ENCODE peak calls at places on chromosome X, in nine cellular contexts. I is Peyer's patch, Y is fibroblast of mammary gland, U is OCI-LY7, Z is uterus, L is dorsolateral prefrontal cortex, G is mammary epithelial cell, O is pancreas, H is AG10803. C is an unnamed sample.

GRCh38 chrX:11458175-11458574 is 165.0 kb downstream of the AMELX start:
- DNase-seq in I (no peak), Y (peak), U (no peak), Z (no peak), L (no peak), G (no peak), O (no peak), H (peak), C (no peak)

GRCh38 chrX:132631579-132632232 is 142.9 kb upstream of the MBNL3 start:
- DNase-seq in I (no peak), Y (peak), U (peak), Z (no peak), L (no peak), G (peak), O (no peak), H (peak), C (peak)

GRCh38 chrX:153333271-153333670 is 682 bp upstream of the ZNF275 start:
- DNase-seq in I (no peak), Y (peak), U (no peak), Z (no peak), L (no peak), G (peak), O (no peak), H (peak), C (peak)

GRCh38 chrX:68832101-68832416 is 3.2 kb downstream of the EFNB1 start:
- DNase-seq in I (peak), Y (peak), U (peak), Z (peak), L (no peak), G (peak), O (no peak), H (peak), C (peak)

GRCh38 chrX:32137525-32137924 is 1065.7 kb upstream of the FTHL17 start:
- DNase-seq in I (no peak), Y (no peak), U (peak), Z (no peak), L (no peak), G (no peak), O (no peak), H (no peak), C (no peak)

GRCh38 chrX:51847463-51847862 is 46.0 kb upstream of the MAGED1 start:
- DNase-seq in I (no peak), Y (no peak), U (no peak), Z (no peak), L (no peak), G (no peak), O (no peak), H (no peak), C (no peak)

GRCh38 chrX:22922961-22923360 is 76.8 kb upstream of the DDX53 start:
- DNase-seq in I (no peak), Y (peak), U (no peak), Z (no peak), L (no peak), G (peak), O (no peak), H (peak), C (no peak)

GRCh38 chrX:141176586-141177451 is at the start of gene LDOC1:
- DNase-seq in I (peak), Y (peak), U (no peak), Z (peak), L (peak), G (peak), O (peak), H (peak), C (peak)

GRCh38 chrX:15988661-15989603 is 134.3 kb upstream of the AP1S2 start:
- DNase-seq in I (no peak), Y (peak), U (peak), Z (no peak), L (no peak), G (peak), O (no peak), H (peak), C (peak)

GRCh38 chrX:45264865-45265264 is 64.2 kb upstream of the DIPK2B start:
- DNase-seq in I (no peak), Y (peak), U (no peak), Z (no peak), L (no peak), G (no peak), O (no peak), H (no peak), C (no peak)

GRCh38 chrX:68867458-68868166 is 38.8 kb downstream of the EFNB1 start:
- DNase-seq in I (peak), Y (no peak), U (no peak), Z (no peak), L (no peak), G (no peak), O (no peak), H (no peak), C (no peak)

GRCh38 chrX:5726246-5726645 is 502.4 kb downstream of the NLGN4X start:
- DNase-seq in I (no peak), Y (no peak), U (no peak), Z (no peak), L (no peak), G (peak), O (no peak), H (peak), C (no peak)

GRCh38 chrX:14362731-14363130 is 166.6 kb upstream of the GLRA2 start:
- DNase-seq in I (no peak), Y (peak), U (no peak), Z (no peak), L (no peak), G (no peak), O (no peak), H (peak), C (no peak)

GRCh38 chrX:63503541-63503940 is 152.4 kb upstream of the SPIN4 start:
- DNase-seq in I (no peak), Y (peak), U (no peak), Z (no peak), L (no peak), G (peak), O (no peak), H (peak), C (no peak)

GRCh38 chrX:147803948-147804347 is 107.8 kb upstream of the FMR1 start:
- DNase-seq in I (no peak), Y (peak), U (peak), Z (no peak), L (no peak), G (no peak), O (no peak), H (peak), C (no peak)

GRCh38 chrX:40189018-40189417 is 91.3 kb upstream of the BCOR start:
- DNase-seq in I (no peak), Y (no peak), U (no peak), Z (no peak), L (no peak), G (no peak), O (no peak), H (peak), C (no peak)

GRCh38 chrX:44459501-44459900 is 83.2 kb downstream of the FUNDC1 start:
- DNase-seq in I (no peak), Y (peak), U (no peak), Z (no peak), L (no peak), G (peak), O (no peak), H (no peak), C (no peak)

GRCh38 chrX:54066841-54067240 is 22.6 kb upstream of the PHF8 start:
- DNase-seq in I (no peak), Y (peak), U (no peak), Z (no peak), L (no peak), G (peak), O (no peak), H (peak), C (no peak)

GRCh38 chrX:35244088-35244741 is 301.6 kb downstream of the FAM47B start:
- DNase-seq in I (no peak), Y (no peak), U (no peak), Z (no peak), L (no peak), G (no peak), O (no peak), H (no peak), C (no peak)

GRCh38 chrX:16658284-16658683 is 8.3 kb downstream of the S100G start:
- DNase-seq in I (no peak), Y (peak), U (no peak), Z (no peak), L (no peak), G (peak), O (no peak), H (peak), C (no peak)

GRCh38 chrX:1325515-1326116 is 11.0 kb upstream of the IL3RA start:
- DNase-seq in I (no peak), Y (no peak), U (no peak), Z (no peak), L (no peak), G (no peak), O (no peak), H (no peak), C (no peak)

GRCh38 chrX:15336023-15336413 is 695 bp upstream of the PIGA start:
- DNase-seq in I (no peak), Y (peak), U (peak), Z (no peak), L (no peak), G (peak), O (no peak), H (peak), C (peak)

GRCh38 chrX:111199505-111199904 is 70.8 kb downstream of the CAPN6 start:
- DNase-seq in I (no peak), Y (no peak), U (no peak), Z (no peak), L (no peak), G (no peak), O (no peak), H (no peak), C (no peak)
- TF ChIP-seq CTCF in I (no peak), Y (no peak), U (no peak), Z (no peak), L (no peak), G (no peak), O (no peak), H (no peak), C (no peak)

GRCh38 chrX:150506020-150506419 is 62.4 kb upstream of the MTM1 start:
- DNase-seq in I (no peak), Y (no peak), U (no peak), Z (no peak), L (no peak), G (no peak), O (no peak), H (no peak), C (no peak)

GRCh38 chrX:150508018-150508417 is 60.4 kb upstream of the MTM1 start:
- DNase-seq in I (no peak), Y (no peak), U (no peak), Z (no peak), L (no peak), G (no peak), O (no peak), H (no peak), C (no peak)

GRCh38 chrX:150508461-150509367 is 59.7 kb upstream of the MTM1 start:
- DNase-seq in I (no peak), Y (peak), U (no peak), Z (peak), L (peak), G (no peak), O (peak), H (peak), C (no peak)

GRCh38 chrX:150506486-150506885 is 61.9 kb upstream of the MTM1 start:
- DNase-seq in I (no peak), Y (no peak), U (no peak), Z (no peak), L (no peak), G (no peak), O (no peak), H (no peak), C (no peak)

DNA sequence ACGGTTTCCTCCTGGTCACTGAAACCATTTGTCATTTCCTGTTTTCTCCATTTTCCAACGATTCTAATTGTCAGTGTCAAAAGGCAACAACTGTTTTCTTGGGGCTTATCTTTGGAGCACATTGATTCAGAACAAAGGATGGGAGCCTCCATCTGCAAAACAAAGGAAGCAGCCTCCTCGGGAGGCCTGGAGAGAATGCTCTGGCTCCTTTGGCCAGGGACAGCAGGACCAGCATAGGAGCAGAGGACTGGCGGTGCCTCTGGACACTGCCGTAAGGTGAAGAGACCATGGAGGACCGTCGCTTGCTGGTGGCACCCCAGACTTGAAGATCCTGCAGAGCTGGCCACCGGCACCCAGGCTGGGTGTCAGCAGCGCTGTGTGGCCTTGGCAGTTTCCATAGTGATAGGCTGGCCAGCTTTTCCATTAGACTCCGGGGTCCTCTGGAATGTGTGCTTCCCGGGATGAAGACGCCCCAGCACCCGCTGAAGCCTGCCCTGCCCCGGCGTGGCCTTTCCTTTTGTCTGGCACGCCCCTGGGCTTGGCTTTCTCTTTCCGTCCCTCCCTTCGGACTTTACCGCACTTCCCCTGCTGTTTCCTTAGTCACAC is 61.1 kb upstream of the MTM1 start:
- DNase-seq in I (peak), Y (no peak), U (no peak), Z (no peak), L (no peak), G (no peak), O (peak), H (peak), C (no peak)
- H3K4me3 ChIP-seq in I (no peak), Y (no peak), U (no peak), Z (no peak), L (no peak), G (no peak), O (no peak), H (no peak), C (no peak)

GRCh38 chrX:83008415-83008814 is 499.7 kb upstream of the POU3F4 start:
- DNase-seq in I (no peak), Y (peak), U (peak), Z (no peak), L (no peak), G (no peak), O (no peak), H (no peak), C (no peak)
- TF ChIP-seq CTCF in I (no peak), Y (peak), U (peak), Z (no peak), L (peak), G (peak), O (no peak), H (no peak), C (peak)

GRCh38 chrX:105823092-105823454 is 734 bp downstream of the NRK start:
- DNase-seq in I (no peak), Y (no peak), U (no peak), Z (no peak), L (no peak), G (no peak), O (no peak), H (no peak), C (no peak)

GRCh38 chrX:105821471-105822081 is 763 bp upstream of the NRK start:
- DNase-seq in I (no peak), Y (no peak), U (no peak), Z (no peak), L (no peak), G (no peak), O (no peak), H (no peak), C (no peak)

GRCh38 chrX:105820247-105820646 is 2.1 kb upstream of the NRK start:
- DNase-seq in I (no peak), Y (no peak), U (no peak), Z (no peak), L (no peak), G (no peak), O (no peak), H (no peak), C (no peak)

GRCh38 chrX:105816517-105816916 is 5.8 kb upstream of the NRK start:
- DNase-seq in I (no peak), Y (no peak), U (no peak), Z (no peak), L (no peak), G (no peak), O (no peak), H (no peak), C (no peak)

DNA sequence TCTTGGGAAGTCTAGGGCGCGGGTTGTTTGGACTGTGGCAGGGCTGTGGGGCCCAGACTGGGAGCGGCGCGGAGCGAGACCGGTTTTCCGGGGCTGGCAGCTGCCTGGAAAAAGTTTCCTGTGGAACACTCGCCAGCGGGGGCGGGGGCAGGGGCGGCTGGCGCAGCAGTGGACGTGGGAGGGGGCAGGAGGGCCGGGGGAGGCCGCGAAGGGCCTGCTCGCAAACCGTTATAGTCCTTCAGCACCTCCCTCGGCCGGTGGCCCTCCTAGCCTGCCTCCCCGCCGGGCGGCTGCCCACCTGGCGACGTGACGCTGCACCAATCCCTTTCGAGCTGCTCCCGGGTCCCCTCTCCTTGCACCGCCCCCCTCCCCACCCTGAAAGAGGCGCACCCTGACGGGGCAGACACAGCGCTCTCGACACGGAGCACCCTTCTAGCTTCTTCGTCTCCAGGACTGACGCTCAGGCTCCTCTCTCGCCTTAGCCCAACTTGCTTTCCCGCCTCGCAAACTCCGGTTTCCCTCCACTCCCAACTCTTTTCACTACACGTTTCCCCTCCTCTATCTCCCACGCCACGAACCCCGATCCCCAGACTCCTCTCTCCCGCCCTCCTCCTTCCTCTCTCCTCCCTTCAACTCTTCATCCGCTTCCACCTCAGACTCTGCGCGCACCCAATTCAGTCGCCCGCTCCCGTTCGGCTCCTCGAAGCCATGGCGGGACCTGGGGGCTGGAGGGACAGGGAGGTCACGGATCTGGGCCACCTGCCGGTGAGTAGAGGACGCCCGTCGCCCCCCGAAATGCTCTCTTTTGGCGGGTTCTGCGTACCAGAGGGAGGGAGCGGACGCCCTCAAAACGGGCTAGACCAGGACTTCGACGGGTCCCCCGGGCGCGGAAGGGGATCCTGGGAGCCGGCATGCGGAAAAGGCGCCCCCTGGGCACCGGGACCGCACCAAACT is at the start of gene NRK:
- DNase-seq in I (no peak), Y (no peak), U (no peak), Z (peak), L (no peak), G (no peak), O (peak), H (no peak), C (no peak)
- H3K4me3 ChIP-seq in I (no peak), Y (peak), U (no peak), Z (peak), L (no peak), G (peak), O (no peak), H (no peak), C (no peak)

DNA sequence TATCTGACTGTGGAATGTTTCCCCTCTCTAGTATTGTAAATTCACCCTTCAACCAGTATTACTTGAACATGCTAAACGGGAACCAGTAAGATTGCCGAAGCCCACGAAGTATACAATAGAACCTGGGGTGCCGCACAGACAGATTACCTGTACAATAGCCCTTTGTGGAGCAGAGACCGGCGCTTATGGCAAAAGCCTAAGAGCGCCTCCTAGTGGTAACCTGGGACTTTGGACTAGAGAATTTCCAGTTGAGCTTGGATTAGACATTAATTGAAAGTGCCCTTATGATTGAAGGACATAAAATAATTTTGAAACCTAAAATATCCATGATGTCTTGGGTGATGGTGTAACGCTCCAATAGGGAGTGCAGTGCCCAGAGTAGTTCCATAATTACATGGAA is 14.1 kb downstream of the ZNF157 start:
- DNase-seq in I (peak), Y (peak), U (peak), Z (peak), L (peak), G (peak), O (peak), H (peak), C (peak)
- TF ChIP-seq CTCF in I (peak), Y (peak), U (peak), Z (peak), L (peak), G (peak), O (peak), H (peak), C (peak)

DNA sequence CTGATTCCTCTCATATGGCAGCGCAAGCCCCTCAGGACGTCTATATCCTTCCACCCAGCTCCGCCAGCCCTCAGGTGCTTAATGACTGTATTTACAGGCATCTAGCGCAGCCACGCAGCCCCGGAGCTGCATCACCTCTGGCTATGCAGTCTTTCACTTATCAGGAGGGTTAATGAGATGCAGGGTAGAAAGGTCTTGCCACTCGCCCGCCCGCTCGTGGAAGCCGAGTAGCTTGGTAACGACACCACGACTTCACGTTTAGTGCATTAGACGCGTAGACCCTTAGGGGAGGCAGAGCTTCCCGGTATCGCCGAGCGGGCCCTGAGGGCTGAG is 1.5 kb upstream of the SLC16A2 start:
- DNase-seq in I (no peak), Y (no peak), U (no peak), Z (peak), L (no peak), G (peak), O (peak), H (no peak), C (no peak)
- H3K4me3 ChIP-seq in I (peak), Y (peak), U (no peak), Z (peak), L (peak), G (peak), O (peak), H (peak), C (peak)

C was measured in AG09309.